ENCODE peak calls at places on chromosomes 16 and 17, in seven cellular contexts. G is GM23338, V is K562, W is GM12891, E is SK-N-SH, K is transverse colon, X is suprapubic skin. T is an unnamed sample.

GRCh38 chr16:58515871-58516767 is 802 bp downstream of the SETD6 start:
- DNase-seq in X (no peak), W (peak; percentile 71), G (peak; percentile 70), V (peak; percentile 49), K (peak; percentile 67), E (no peak), T (no peak)

GRCh38 chr17:77541995-77542394 is 401.2 kb downstream of the SEC14L1 start:
- DNase-seq in W (no peak), X (no peak), E (no peak), G (no peak), K (no peak), V (peak; percentile 61), T (no peak)

GRCh38 chr17:79045830-79046500 is 22.0 kb downstream of the C1QTNF1 start:
- DNase-seq in X (no peak), V (peak; percentile 77), E (peak; percentile 93), G (peak; percentile 87), W (peak; percentile 83), K (peak; percentile 74), T (no peak)

GRCh38 chr16:14455577-14455976 is 174.5 kb downstream of the PARN start:
- DNase-seq in W (no peak), G (peak; percentile 38), X (no peak), K (no peak), E (no peak), V (peak; percentile 32), T (no peak)

GRCh38 chr17:50184057-50184456 is 17.4 kb downstream of the COL1A1 start:
- DNase-seq in G (peak; percentile 70), K (no peak), W (no peak), V (no peak), X (no peak), E (peak; percentile 71), T (no peak)

GRCh38 chr17:48644159-48644558 is 18.0 kb upstream of the HOXB9 start:
- DNase-seq in X (no peak), K (no peak), G (no peak), W (no peak), V (no peak), E (peak; percentile 9), T (no peak)

GRCh38 chr16:86531193-86531550 is 20.8 kb downstream of the FOXF1 start:
- DNase-seq in K (peak; percentile 52), X (no peak), W (no peak), G (no peak), E (no peak), V (no peak), T (no peak)

GRCh38 chr17:3557768-3558583 is at the start of gene TRPV3:
- DNase-seq in E (no peak), X (no peak), V (peak; percentile 70), G (no peak), K (peak; percentile 84), W (peak; percentile 82), T (peak; percentile 87)

GRCh38 chr17:74448774-74449173 is 16.9 kb downstream of the GPRC5C start:
- DNase-seq in X (peak; percentile 65), V (no peak), W (no peak), G (no peak), E (no peak), K (no peak), T (no peak)

GRCh38 chr17:51259574-51260236 is at the start of gene MBTD1:
- DNase-seq in V (peak; percentile 97), K (peak; percentile 96), X (peak; percentile 97), G (peak; percentile 98), W (peak; percentile 93), E (peak; percentile 100), T (peak; percentile 99)
- TF ChIP-seq POLR2AphosphoS5 in V (no peak), K (peak; percentile 67), X (no peak), G (no peak), W (no peak), E (no peak), T (peak; percentile 70)

DNA sequence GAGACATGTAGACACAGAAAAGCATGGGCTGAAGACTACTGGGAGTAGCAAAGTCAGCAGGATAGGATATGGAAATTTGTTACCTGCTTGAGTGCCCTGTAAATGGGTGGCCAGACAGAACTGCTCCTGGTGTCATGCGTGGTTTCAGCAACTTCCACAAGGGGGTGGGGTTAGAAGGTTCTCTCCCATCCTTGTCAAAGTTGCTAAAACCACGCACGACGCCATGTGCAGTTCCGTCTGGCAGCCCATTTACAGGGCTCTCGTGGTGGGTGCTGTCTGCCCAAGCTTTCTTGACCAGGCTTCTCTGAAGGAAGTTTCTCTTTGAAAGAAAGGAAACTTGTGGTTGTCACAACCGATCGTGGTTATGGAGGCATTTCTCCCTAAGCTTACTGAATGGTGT is 6.9 kb upstream of the DBNDD1 start:
- DNase-seq in X (no peak), E (no peak), G (peak; percentile 40), K (no peak), V (peak; percentile 37), W (no peak), T (no peak)
- TF ChIP-seq POLR2AphosphoS5 in X (no peak), E (no peak), G (no peak), K (no peak), V (no peak), W (no peak), T (no peak)

GRCh38 chr17:7897773-7898172 is 9.2 kb downstream of the CHD3 start:
- DNase-seq in K (peak; percentile 27), V (peak; percentile 34), G (no peak), W (no peak), X (no peak), E (peak; percentile 72), T (no peak)
- TF ChIP-seq POLR2AphosphoS5 in K (no peak), V (no peak), G (no peak), W (no peak), X (no peak), E (no peak), T (no peak)

GRCh38 chr16:53080345-53081031 is 25.7 kb downstream of the CHD9 start:
- DNase-seq in X (no peak), G (no peak), W (no peak), V (no peak), K (peak; percentile 29), E (peak; percentile 78), T (no peak)
- TF ChIP-seq POLR2AphosphoS5 in X (no peak), G (no peak), W (no peak), V (no peak), K (no peak), E (peak; percentile 85), T (peak; percentile 64)

DNA sequence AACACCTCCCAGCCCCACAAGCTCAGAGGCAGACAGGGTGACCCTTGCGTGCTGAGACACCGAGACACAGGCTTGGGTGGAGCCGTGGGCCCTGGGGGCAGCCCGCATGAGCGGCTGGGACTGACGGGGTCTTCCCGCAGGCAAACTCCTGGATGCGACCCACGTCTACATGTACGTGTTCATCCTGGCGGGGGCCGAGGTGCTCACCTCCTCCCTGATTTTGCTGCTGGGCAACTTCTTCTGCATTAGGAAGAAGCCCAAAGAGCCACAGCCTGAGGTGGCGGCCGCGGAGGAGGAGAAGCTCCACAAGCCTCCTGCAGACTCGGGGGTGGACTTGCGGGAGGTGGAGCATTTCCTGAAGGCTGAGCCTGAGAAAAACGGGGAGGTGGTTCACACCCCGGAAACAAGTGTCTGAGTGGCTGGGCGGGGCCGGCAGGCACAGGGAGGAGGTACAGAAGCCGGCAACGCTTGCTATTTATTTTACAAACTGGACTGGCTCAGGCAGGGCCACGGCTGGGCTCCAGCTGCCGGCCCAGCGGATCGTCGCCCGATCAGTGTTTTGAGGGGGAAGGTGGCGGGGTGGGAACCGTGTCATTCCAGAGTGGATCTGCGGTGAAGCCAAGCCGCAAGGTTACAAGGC is 9.8 kb downstream of the SLC16A3 start:
- DNase-seq in G (no peak), E (no peak), X (peak; percentile 93), V (peak; percentile 94), W (no peak), K (peak; percentile 91), T (no peak)
- TF ChIP-seq POLR2AphosphoS5 in G (no peak), E (no peak), X (no peak), V (peak; percentile 40), W (no peak), K (peak; percentile 40), T (peak; percentile 76)

T was measured in esophagus muscularis mucosa.